ENCODE peak calls at places on chromosomes 7 and 10, in nine cellular contexts. One of them, this sample, is unnamed.
A peak's percentile ranks its signal among the peaks of the same experiment; 100 is the strongest.

GRCh38 chr10:99364125-99364524 is 35.0 kb downstream of the CNNM1 start:
- DNase-seq in Calu3: no peak
- DNase-seq in mammary epithelial cell: no peak
- DNase-seq in ACHN: no peak
- DNase-seq in fibroblast of lung: no peak
- DNase-seq in LoVo: no peak
- DNase-seq in left ventricle myocardium inferior: no peak
- DNase-seq in NCI-H446: no peak
- DNase-seq in neural crest cell: no peak
- DNase-seq in this sample: no peak

GRCh38 chr7:70052691-70053090 is 454.4 kb downstream of the AUTS2 start:
- DNase-seq in Calu3: no peak
- DNase-seq in mammary epithelial cell: no peak
- DNase-seq in ACHN: no peak
- DNase-seq in fibroblast of lung: no peak
- DNase-seq in LoVo: no peak
- DNase-seq in left ventricle myocardium inferior: no peak
- DNase-seq in NCI-H446: no peak
- DNase-seq in neural crest cell: no peak
- DNase-seq in this sample: no peak

GRCh38 chr7:149147072-149147729 is at the start of gene ZNF398:
- DNase-seq in Calu3: peak; percentile 83
- DNase-seq in mammary epithelial cell: peak; percentile 67
- DNase-seq in ACHN: peak; percentile 86
- DNase-seq in fibroblast of lung: peak; percentile 81
- DNase-seq in LoVo: peak; percentile 87
- DNase-seq in left ventricle myocardium inferior: peak; percentile 77
- DNase-seq in NCI-H446: peak; percentile 43
- DNase-seq in neural crest cell: peak; percentile 72
- DNase-seq in this sample: no peak

GRCh38 chr10:122342293-122343134 is 32.0 kb upstream of the PLEKHA1 start:
- DNase-seq in Calu3: peak; percentile 51
- DNase-seq in mammary epithelial cell: peak; percentile 46
- DNase-seq in ACHN: peak; percentile 59
- DNase-seq in fibroblast of lung: peak; percentile 76
- DNase-seq in LoVo: peak; percentile 28
- DNase-seq in left ventricle myocardium inferior: no peak
- DNase-seq in NCI-H446: no peak
- DNase-seq in neural crest cell: peak; percentile 18
- DNase-seq in this sample: no peak

GRCh38 chr7:5702876-5703571 is 78.4 kb downstream of the RNF216 start:
- DNase-seq in Calu3: no peak
- DNase-seq in mammary epithelial cell: peak; percentile 60
- DNase-seq in ACHN: peak; percentile 69
- DNase-seq in fibroblast of lung: no peak
- DNase-seq in LoVo: peak; percentile 30
- DNase-seq in left ventricle myocardium inferior: peak; percentile 61
- DNase-seq in NCI-H446: no peak
- DNase-seq in neural crest cell: no peak
- DNase-seq in this sample: peak; percentile 59

GRCh38 chr10:114048472-114048871 is 4.8 kb downstream of the ADRB1 start:
- DNase-seq in Calu3: no peak
- DNase-seq in mammary epithelial cell: no peak
- DNase-seq in ACHN: no peak
- DNase-seq in fibroblast of lung: no peak
- DNase-seq in LoVo: no peak
- DNase-seq in left ventricle myocardium inferior: no peak
- DNase-seq in NCI-H446: no peak
- DNase-seq in neural crest cell: no peak
- DNase-seq in this sample: no peak

GRCh38 chr7:44637788-44638594 is 31.6 kb downstream of the OGDH start:
- DNase-seq in Calu3: peak; percentile 82
- DNase-seq in mammary epithelial cell: peak; percentile 95
- DNase-seq in ACHN: no peak
- DNase-seq in fibroblast of lung: peak; percentile 96
- DNase-seq in LoVo: peak; percentile 95
- DNase-seq in left ventricle myocardium inferior: peak; percentile 38
- DNase-seq in NCI-H446: no peak
- DNase-seq in neural crest cell: no peak
- DNase-seq in this sample: no peak

GRCh38 chr10:46106410-46107255 is 60.6 kb upstream of the MSMB start:
- DNase-seq in Calu3: peak; percentile 73
- DNase-seq in mammary epithelial cell: peak; percentile 39
- DNase-seq in ACHN: peak; percentile 45
- DNase-seq in fibroblast of lung: peak; percentile 39
- DNase-seq in LoVo: peak; percentile 30
- DNase-seq in left ventricle myocardium inferior: peak; percentile 73
- DNase-seq in NCI-H446: peak; percentile 0
- DNase-seq in neural crest cell: peak; percentile 48
- DNase-seq in this sample: no peak

GRCh38 chr7:1819258-1819841 is 149.3 kb downstream of the ELFN1 start:
- DNase-seq in Calu3: no peak
- DNase-seq in mammary epithelial cell: no peak
- DNase-seq in ACHN: no peak
- DNase-seq in fibroblast of lung: no peak
- DNase-seq in LoVo: no peak
- DNase-seq in left ventricle myocardium inferior: no peak
- DNase-seq in NCI-H446: no peak
- DNase-seq in neural crest cell: no peak
- DNase-seq in this sample: no peak

GRCh38 chr7:540997-541396 is 21.4 kb upstream of the PDGFA start:
- DNase-seq in Calu3: no peak
- DNase-seq in mammary epithelial cell: no peak
- DNase-seq in ACHN: no peak
- DNase-seq in fibroblast of lung: no peak
- DNase-seq in LoVo: no peak
- DNase-seq in left ventricle myocardium inferior: no peak
- DNase-seq in NCI-H446: no peak
- DNase-seq in neural crest cell: no peak
- DNase-seq in this sample: no peak

GRCh38 chr7:82685214-82685613 is 241.6 kb upstream of the CACNA2D1 start:
- DNase-seq in Calu3: no peak
- DNase-seq in mammary epithelial cell: no peak
- DNase-seq in ACHN: no peak
- DNase-seq in fibroblast of lung: no peak
- DNase-seq in LoVo: no peak
- DNase-seq in left ventricle myocardium inferior: no peak
- DNase-seq in NCI-H446: no peak
- DNase-seq in neural crest cell: no peak
- DNase-seq in this sample: no peak

GRCh38 chr7:82235710-82236109 is 207.9 kb downstream of the CACNA2D1 start:
- DNase-seq in Calu3: no peak
- DNase-seq in mammary epithelial cell: peak; percentile 40
- DNase-seq in ACHN: no peak
- DNase-seq in fibroblast of lung: no peak
- DNase-seq in LoVo: no peak
- DNase-seq in left ventricle myocardium inferior: no peak
- DNase-seq in NCI-H446: no peak
- DNase-seq in neural crest cell: no peak
- DNase-seq in this sample: peak; percentile 26

GRCh38 chr10:131860806-131861440 is 39.9 kb upstream of the PPP2R2D start:
- DNase-seq in Calu3: no peak
- DNase-seq in mammary epithelial cell: no peak
- DNase-seq in ACHN: no peak
- DNase-seq in fibroblast of lung: no peak
- DNase-seq in LoVo: no peak
- DNase-seq in left ventricle myocardium inferior: no peak
- DNase-seq in NCI-H446: no peak
- DNase-seq in neural crest cell: no peak
- DNase-seq in this sample: no peak

GRCh38 chr7:36985866-36986402 is 261.6 kb upstream of the AOAH start:
- DNase-seq in Calu3: no peak
- DNase-seq in mammary epithelial cell: no peak
- DNase-seq in ACHN: no peak
- DNase-seq in fibroblast of lung: no peak
- DNase-seq in LoVo: no peak
- DNase-seq in left ventricle myocardium inferior: no peak
- DNase-seq in NCI-H446: peak; percentile 39
- DNase-seq in neural crest cell: no peak
- DNase-seq in this sample: no peak

GRCh38 chr10:119542990-119543813 is 683 bp upstream of the RGS10 start:
- DNase-seq in Calu3: peak; percentile 56
- DNase-seq in mammary epithelial cell: peak; percentile 65
- DNase-seq in ACHN: peak; percentile 65
- DNase-seq in fibroblast of lung: peak; percentile 60
- DNase-seq in LoVo: peak; percentile 57
- DNase-seq in left ventricle myocardium inferior: peak; percentile 61
- DNase-seq in NCI-H446: no peak
- DNase-seq in neural crest cell: peak; percentile 51
- DNase-seq in this sample: no peak

GRCh38 chr10:11683529-11684320 is 58.5 kb upstream of the ECHDC3 start:
- DNase-seq in Calu3: no peak
- DNase-seq in mammary epithelial cell: no peak
- DNase-seq in ACHN: no peak
- DNase-seq in fibroblast of lung: no peak
- DNase-seq in LoVo: no peak
- DNase-seq in left ventricle myocardium inferior: no peak
- DNase-seq in NCI-H446: no peak
- DNase-seq in neural crest cell: no peak
- DNase-seq in this sample: no peak

GRCh38 chr7:54788664-54789063 is 29.7 kb upstream of the SEC61G start:
- DNase-seq in Calu3: peak; percentile 66
- DNase-seq in mammary epithelial cell: peak; percentile 87
- DNase-seq in ACHN: peak; percentile 92
- DNase-seq in fibroblast of lung: peak; percentile 91
- DNase-seq in LoVo: peak; percentile 72
- DNase-seq in left ventricle myocardium inferior: no peak
- DNase-seq in NCI-H446: no peak
- DNase-seq in neural crest cell: peak; percentile 14
- DNase-seq in this sample: peak; percentile 50

GRCh38 chr10:30697806-30698205 is 68.3 kb upstream of the LYZL2 start:
- DNase-seq in Calu3: no peak
- DNase-seq in mammary epithelial cell: no peak
- DNase-seq in ACHN: no peak
- DNase-seq in fibroblast of lung: no peak
- DNase-seq in LoVo: no peak
- DNase-seq in left ventricle myocardium inferior: no peak
- DNase-seq in NCI-H446: no peak
- DNase-seq in neural crest cell: no peak
- DNase-seq in this sample: no peak

GRCh38 chr10:30855131-30855530 is 176.5 kb downstream of the ZNF438 start:
- DNase-seq in Calu3: no peak
- DNase-seq in mammary epithelial cell: no peak
- DNase-seq in ACHN: no peak
- DNase-seq in fibroblast of lung: no peak
- DNase-seq in LoVo: no peak
- DNase-seq in left ventricle myocardium inferior: no peak
- DNase-seq in NCI-H446: no peak
- DNase-seq in neural crest cell: no peak
- DNase-seq in this sample: no peak

GRCh38 chr7:91446819-91447218 is 182.6 kb downstream of the FZD1 start:
- DNase-seq in Calu3: no peak
- DNase-seq in mammary epithelial cell: no peak
- DNase-seq in ACHN: no peak
- DNase-seq in fibroblast of lung: no peak
- DNase-seq in LoVo: no peak
- DNase-seq in left ventricle myocardium inferior: no peak
- DNase-seq in NCI-H446: no peak
- DNase-seq in neural crest cell: no peak
- DNase-seq in this sample: no peak

GRCh38 chr7:73899731-73900142 is 38.8 kb downstream of the TMEM270 start:
- DNase-seq in Calu3: no peak
- DNase-seq in mammary epithelial cell: no peak
- DNase-seq in ACHN: no peak
- DNase-seq in fibroblast of lung: peak; percentile 84
- DNase-seq in LoVo: no peak
- DNase-seq in left ventricle myocardium inferior: no peak
- DNase-seq in NCI-H446: peak; percentile 23
- DNase-seq in neural crest cell: no peak
- DNase-seq in this sample: no peak

GRCh38 chr10:93336110-93336509 is 146.0 kb downstream of the MYOF start:
- DNase-seq in Calu3: no peak
- DNase-seq in mammary epithelial cell: no peak
- DNase-seq in ACHN: no peak
- DNase-seq in fibroblast of lung: no peak
- DNase-seq in LoVo: no peak
- DNase-seq in left ventricle myocardium inferior: no peak
- DNase-seq in NCI-H446: no peak
- DNase-seq in neural crest cell: no peak
- DNase-seq in this sample: no peak

GRCh38 chr10:127556911-127557310 is 7.8 kb downstream of the NPS start:
- DNase-seq in Calu3: no peak
- DNase-seq in mammary epithelial cell: peak; percentile 6
- DNase-seq in ACHN: peak; percentile 60
- DNase-seq in fibroblast of lung: no peak
- DNase-seq in LoVo: no peak
- DNase-seq in left ventricle myocardium inferior: no peak
- DNase-seq in NCI-H446: no peak
- DNase-seq in neural crest cell: peak; percentile 56
- DNase-seq in this sample: no peak

GRCh38 chr7:112510032-112510742 is 29.4 kb downstream of the LSMEM1 start:
- DNase-seq in Calu3: no peak
- DNase-seq in mammary epithelial cell: peak; percentile 79
- DNase-seq in ACHN: no peak
- DNase-seq in fibroblast of lung: peak; percentile 59
- DNase-seq in LoVo: no peak
- DNase-seq in left ventricle myocardium inferior: no peak
- DNase-seq in NCI-H446: no peak
- DNase-seq in neural crest cell: no peak
- DNase-seq in this sample: no peak

GRCh38 chr10:35921866-35922265 is 279.8 kb upstream of the FZD8 start:
- DNase-seq in Calu3: no peak
- DNase-seq in mammary epithelial cell: no peak
- DNase-seq in ACHN: no peak
- DNase-seq in fibroblast of lung: no peak
- DNase-seq in LoVo: no peak
- DNase-seq in left ventricle myocardium inferior: no peak
- DNase-seq in NCI-H446: no peak
- DNase-seq in neural crest cell: no peak
- DNase-seq in this sample: no peak

GRCh38 chr10:84375881-84376280 is 47.5 kb downstream of the CCSER2 start:
- DNase-seq in Calu3: no peak
- DNase-seq in mammary epithelial cell: no peak
- DNase-seq in ACHN: no peak
- DNase-seq in fibroblast of lung: no peak
- DNase-seq in LoVo: no peak
- DNase-seq in left ventricle myocardium inferior: no peak
- DNase-seq in NCI-H446: no peak
- DNase-seq in neural crest cell: no peak
- DNase-seq in this sample: no peak

GRCh38 chr7:114791771-114792170 is 130.1 kb upstream of the MDFIC start:
- DNase-seq in Calu3: no peak
- DNase-seq in mammary epithelial cell: no peak
- DNase-seq in ACHN: no peak
- DNase-seq in fibroblast of lung: no peak
- DNase-seq in LoVo: no peak
- DNase-seq in left ventricle myocardium inferior: no peak
- DNase-seq in NCI-H446: no peak
- DNase-seq in neural crest cell: no peak
- DNase-seq in this sample: no peak

GRCh38 chr7:131607291-131608111 is 51.1 kb upstream of the PODXL start:
- DNase-seq in Calu3: no peak
- DNase-seq in mammary epithelial cell: no peak
- DNase-seq in ACHN: no peak
- DNase-seq in fibroblast of lung: no peak
- DNase-seq in LoVo: no peak
- DNase-seq in left ventricle myocardium inferior: no peak
- DNase-seq in NCI-H446: no peak
- DNase-seq in neural crest cell: peak; percentile 51
- DNase-seq in this sample: no peak

GRCh38 chr10:23065549-23065948 is 29.8 kb upstream of the MSRB2 start:
- DNase-seq in Calu3: peak; percentile 70
- DNase-seq in mammary epithelial cell: peak; percentile 46
- DNase-seq in ACHN: peak; percentile 52
- DNase-seq in fibroblast of lung: peak; percentile 78
- DNase-seq in LoVo: peak; percentile 61
- DNase-seq in left ventricle myocardium inferior: peak; percentile 75
- DNase-seq in NCI-H446: peak; percentile 83
- DNase-seq in neural crest cell: no peak
- DNase-seq in this sample: peak; percentile 61

GRCh38 chr7:138468244-138469123 is 8.4 kb downstream of the TRIM24 start:
- DNase-seq in Calu3: no peak
- DNase-seq in mammary epithelial cell: no peak
- DNase-seq in ACHN: no peak
- DNase-seq in fibroblast of lung: peak; percentile 49
- DNase-seq in LoVo: no peak
- DNase-seq in left ventricle myocardium inferior: peak; percentile 22
- DNase-seq in NCI-H446: peak; percentile 61
- DNase-seq in neural crest cell: no peak
- DNase-seq in this sample: no peak

GRCh38 chr7:136441835-136442234 is 426.6 kb upstream of the CHRM2 start:
- DNase-seq in Calu3: no peak
- DNase-seq in mammary epithelial cell: no peak
- DNase-seq in ACHN: no peak
- DNase-seq in fibroblast of lung: no peak
- DNase-seq in LoVo: no peak
- DNase-seq in left ventricle myocardium inferior: no peak
- DNase-seq in NCI-H446: no peak
- DNase-seq in neural crest cell: no peak
- DNase-seq in this sample: no peak

This sample was measured in epithelial cell of proximal tubule.